ENCODE peak calls at places on chromosomes 2 and 18, in six cellular contexts. One of them, this sample, is unnamed.

GRCh38 chr18:74901347-74902169 is 303.9 kb downstream of the ZNF407 start:
- DNase-seq in psoas muscle: no peak
- DNase-seq in colonic mucosa: no peak
- DNase-seq in IMR-90: peak; percentile 17
- DNase-seq in body of pancreas: no peak
- DNase-seq in uterus: no peak
- DNase-seq in this sample: no peak

GRCh38 chr2:72698300-72698699 is 127.5 kb downstream of the EXOC6B start:
- DNase-seq in psoas muscle: no peak
- DNase-seq in colonic mucosa: no peak
- DNase-seq in IMR-90: no peak
- DNase-seq in body of pancreas: no peak
- DNase-seq in uterus: no peak
- DNase-seq in this sample: no peak

GRCh38 chr2:177264209-177264538 is 353 bp downstream of the NFE2L2 start:
- DNase-seq in psoas muscle: peak; percentile 58
- DNase-seq in colonic mucosa: no peak
- DNase-seq in IMR-90: peak; percentile 36
- DNase-seq in body of pancreas: peak; percentile 35
- DNase-seq in uterus: no peak
- DNase-seq in this sample: no peak

GRCh38 chr18:21484851-21485636 is 115.5 kb downstream of the ESCO1 start:
- DNase-seq in psoas muscle: no peak
- DNase-seq in colonic mucosa: no peak
- DNase-seq in IMR-90: peak; percentile 21
- DNase-seq in body of pancreas: no peak
- DNase-seq in uterus: no peak
- DNase-seq in this sample: no peak

GRCh38 chr2:104844813-104845551 is 8.9 kb upstream of the POU3F3 start:
- DNase-seq in psoas muscle: no peak
- DNase-seq in colonic mucosa: no peak
- DNase-seq in IMR-90: no peak
- DNase-seq in body of pancreas: no peak
- DNase-seq in uterus: no peak
- DNase-seq in this sample: no peak

GRCh38 chr18:69397096-69397495 is 3.6 kb upstream of the DOK6 start:
- DNase-seq in psoas muscle: no peak
- DNase-seq in colonic mucosa: no peak
- DNase-seq in IMR-90: peak; percentile 6
- DNase-seq in body of pancreas: no peak
- DNase-seq in uterus: no peak
- DNase-seq in this sample: no peak

GRCh38 chr2:120783371-120783791 is 47.7 kb downstream of the GLI2 start:
- DNase-seq in psoas muscle: no peak
- DNase-seq in colonic mucosa: no peak
- DNase-seq in IMR-90: peak; percentile 69
- DNase-seq in body of pancreas: no peak
- DNase-seq in uterus: no peak
- DNase-seq in this sample: no peak

GRCh38 chr2:230762317-230762896 is 49.8 kb downstream of the CAB39 start:
- DNase-seq in psoas muscle: no peak
- DNase-seq in colonic mucosa: no peak
- DNase-seq in IMR-90: no peak
- DNase-seq in body of pancreas: no peak
- DNase-seq in uterus: no peak
- DNase-seq in this sample: no peak

GRCh38 chr2:183244300-183244849 is 120.1 kb downstream of the NUP35 start:
- DNase-seq in psoas muscle: no peak
- DNase-seq in colonic mucosa: no peak
- DNase-seq in IMR-90: no peak
- DNase-seq in body of pancreas: peak; percentile 7
- DNase-seq in uterus: no peak
- DNase-seq in this sample: no peak

GRCh38 chr2:68320118-68320641 is 431 bp upstream of the CNRIP1 start:
- DNase-seq in psoas muscle: peak; percentile 13
- DNase-seq in colonic mucosa: peak; percentile 23
- DNase-seq in IMR-90: no peak
- DNase-seq in body of pancreas: peak; percentile 3
- DNase-seq in uterus: peak; percentile 26
- DNase-seq in this sample: no peak

GRCh38 chr18:45151645-45152044 is 463.6 kb upstream of the SLC14A2 start:
- DNase-seq in psoas muscle: no peak
- DNase-seq in colonic mucosa: no peak
- DNase-seq in IMR-90: no peak
- DNase-seq in body of pancreas: no peak
- DNase-seq in uterus: no peak
- DNase-seq in this sample: no peak

GRCh38 chr18:45155526-45155925 is 459.8 kb upstream of the SLC14A2 start:
- DNase-seq in psoas muscle: no peak
- DNase-seq in colonic mucosa: no peak
- DNase-seq in IMR-90: no peak
- DNase-seq in body of pancreas: no peak
- DNase-seq in uterus: no peak
- DNase-seq in this sample: no peak

GRCh38 chr18:45149712-45150111 is 465.6 kb upstream of the SLC14A2 start:
- DNase-seq in psoas muscle: no peak
- DNase-seq in colonic mucosa: no peak
- DNase-seq in IMR-90: no peak
- DNase-seq in body of pancreas: no peak
- DNase-seq in uterus: no peak
- DNase-seq in this sample: no peak
- H3K27me3 ChIP-seq in psoas muscle: no peaks in the 10 kb centered on the region
- H3K27me3 ChIP-seq in colonic mucosa: no peaks in the 10 kb centered on the region
- H3K27me3 ChIP-seq in IMR-90: no peaks in the 10 kb centered on the region
- H3K27me3 ChIP-seq in body of pancreas: no peaks in the 10 kb centered on the region
- H3K27me3 ChIP-seq in uterus: no peaks in the 10 kb centered on the region
- H3K27me3 ChIP-seq in this sample: no peaks in the 10 kb centered on the region

DNA sequence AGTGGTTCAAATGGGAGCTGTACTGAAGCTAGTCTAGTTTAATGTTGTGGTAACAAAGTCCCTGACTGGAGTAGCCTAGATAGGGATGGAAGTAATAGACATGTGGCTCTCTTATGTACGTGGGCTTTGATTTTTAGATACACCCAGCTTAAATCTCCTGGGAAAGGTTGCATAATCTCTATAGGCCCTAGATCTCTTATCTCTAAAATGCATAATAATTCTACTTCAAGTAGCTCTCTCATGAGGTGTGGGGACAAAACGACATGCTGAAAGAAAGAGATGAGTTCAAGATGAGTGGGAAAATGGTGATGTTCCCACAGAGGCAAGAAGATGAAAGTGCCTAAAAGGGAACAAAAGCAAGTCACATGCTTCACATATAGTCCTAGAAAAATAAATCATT is 148.5 kb upstream of the ITGA4 start:
- DNase-seq in psoas muscle: no peak
- DNase-seq in colonic mucosa: no peak
- DNase-seq in IMR-90: no peak
- DNase-seq in body of pancreas: no peak
- DNase-seq in uterus: no peak
- DNase-seq in this sample: no peak
- TF ChIP-seq CTCF in psoas muscle: no peak
- TF ChIP-seq CTCF in colonic mucosa: no peak
- TF ChIP-seq CTCF in IMR-90: no peak
- TF ChIP-seq CTCF in body of pancreas: no peak
- TF ChIP-seq CTCF in uterus: no peak
- TF ChIP-seq CTCF in this sample: no peak

DNA sequence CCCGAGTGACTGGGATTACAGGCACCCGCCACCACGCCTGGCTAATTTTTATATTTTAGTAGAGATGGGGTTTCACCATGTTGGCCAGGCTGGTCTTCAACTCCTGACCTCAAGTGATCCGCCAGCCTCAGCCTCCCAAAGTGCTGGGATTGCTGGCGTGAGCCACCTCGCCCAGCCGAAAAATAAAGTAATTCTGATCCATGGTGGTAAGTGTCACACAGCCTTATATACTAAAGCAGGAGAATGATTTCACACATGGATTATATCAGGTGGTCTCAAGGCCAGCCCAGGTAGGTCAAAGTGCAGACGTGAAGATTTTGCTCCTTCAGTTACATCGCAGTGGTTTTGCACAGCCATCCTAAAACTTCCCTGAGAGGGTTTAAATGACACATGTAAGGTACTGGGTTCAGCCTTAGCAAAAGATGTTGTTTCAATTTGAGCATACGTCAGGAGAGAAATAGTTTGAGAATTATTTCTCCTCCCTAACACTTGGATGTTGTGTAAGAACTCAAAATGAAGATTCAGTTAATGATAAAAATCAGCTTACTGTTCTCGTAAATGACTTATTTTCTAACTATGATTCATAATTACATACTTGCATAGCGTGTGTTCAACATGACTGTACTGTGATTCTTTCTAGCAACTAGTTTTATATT is 93.0 kb upstream of the SLC39A10 start:
- DNase-seq in psoas muscle: no peak
- DNase-seq in colonic mucosa: no peak
- DNase-seq in IMR-90: peak; percentile 90
- DNase-seq in body of pancreas: no peak
- DNase-seq in uterus: no peak
- DNase-seq in this sample: no peak
- H3K4me1 ChIP-seq in psoas muscle: no peaks in the 10 kb centered on the region
- H3K4me1 ChIP-seq in colonic mucosa: peaks cover 6% of the 10 kb centered on the region
- H3K4me1 ChIP-seq in IMR-90: peaks cover 20% of the 10 kb centered on the region
- H3K4me1 ChIP-seq in body of pancreas: peaks cover 6% of the 10 kb centered on the region
- H3K4me1 ChIP-seq in uterus: no peaks in the 10 kb centered on the region
- H3K4me1 ChIP-seq in this sample: no peaks in the 10 kb centered on the region

DNA sequence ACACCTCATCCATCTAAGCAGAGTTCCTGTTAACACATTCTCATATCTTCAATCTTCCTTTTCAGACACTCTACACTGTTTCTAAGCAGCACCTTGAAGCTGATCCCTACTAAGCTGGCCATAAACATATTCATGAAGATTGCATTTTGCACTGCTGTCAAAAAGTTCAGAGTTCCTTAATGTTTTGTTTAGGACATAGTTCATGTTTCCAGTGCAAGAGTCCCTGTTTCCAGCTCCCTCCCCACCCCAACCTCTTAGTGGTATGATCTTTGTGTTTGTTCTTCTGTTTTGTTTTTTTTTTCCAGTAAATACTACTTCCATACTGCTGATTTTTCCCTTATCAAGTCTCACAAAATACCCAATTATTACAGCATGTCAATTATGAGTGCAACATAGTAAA is 4.1 kb upstream of the SLC40A1 start:
- DNase-seq in psoas muscle: no peak
- DNase-seq in colonic mucosa: no peak
- DNase-seq in IMR-90: no peak
- DNase-seq in body of pancreas: no peak
- DNase-seq in uterus: no peak
- DNase-seq in this sample: no peak
- H3K27me3 ChIP-seq in psoas muscle: no peaks in the 10 kb centered on the region
- H3K27me3 ChIP-seq in colonic mucosa: no peaks in the 10 kb centered on the region
- H3K27me3 ChIP-seq in IMR-90: peaks cover 2% of the 10 kb centered on the region
- H3K27me3 ChIP-seq in body of pancreas: no peaks in the 10 kb centered on the region
- H3K27me3 ChIP-seq in uterus: no peaks in the 10 kb centered on the region
- H3K27me3 ChIP-seq in this sample: no peaks in the 10 kb centered on the region

DNA sequence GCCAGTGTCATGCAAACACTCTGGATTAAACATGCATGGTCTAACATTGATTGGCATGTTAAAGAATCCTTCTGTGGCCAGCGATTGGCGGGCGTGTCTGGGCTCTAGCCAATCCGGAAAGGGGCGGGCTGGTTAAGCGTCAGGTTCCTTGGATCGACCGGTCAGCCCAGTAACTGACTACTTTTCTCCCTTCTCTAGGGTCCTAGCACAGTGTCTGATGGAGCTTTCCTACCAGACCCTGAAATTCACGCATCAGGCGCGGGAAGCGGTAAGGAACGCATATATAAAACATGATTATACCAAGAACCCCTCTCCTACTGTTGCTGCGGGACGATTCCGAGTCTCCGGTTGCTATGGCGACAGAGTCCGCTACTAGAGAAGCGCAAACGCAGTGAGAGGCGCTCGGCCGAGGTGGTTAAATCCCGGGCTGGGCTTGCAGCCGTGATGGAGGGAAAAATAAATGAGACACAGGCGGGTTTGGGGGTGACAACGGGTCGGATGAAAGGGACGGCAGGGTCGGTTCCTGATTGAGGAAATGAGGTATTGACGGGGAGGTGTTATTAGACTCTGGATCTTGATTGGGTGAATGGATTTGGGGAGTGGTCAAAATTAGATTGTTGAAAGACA is 29.4 kb downstream of the KATNAL2 start:
- DNase-seq in psoas muscle: peak; percentile 81
- DNase-seq in colonic mucosa: peak; percentile 83
- DNase-seq in IMR-90: peak; percentile 80
- DNase-seq in body of pancreas: peak; percentile 88
- DNase-seq in uterus: peak; percentile 34
- DNase-seq in this sample: peak; percentile 81
- TF ChIP-seq CTCF in psoas muscle: no peak
- TF ChIP-seq CTCF in colonic mucosa: no peak
- TF ChIP-seq CTCF in IMR-90: no peak
- TF ChIP-seq CTCF in body of pancreas: no peak
- TF ChIP-seq CTCF in uterus: no peak
- TF ChIP-seq CTCF in this sample: no peak

GRCh38 chr18:41917199-41917598 is 37.8 kb upstream of the PIK3C3 start:
- DNase-seq in psoas muscle: no peak
- DNase-seq in colonic mucosa: no peak
- DNase-seq in IMR-90: no peak
- DNase-seq in body of pancreas: no peak
- DNase-seq in uterus: no peak
- DNase-seq in this sample: no peak
- H3K4me1 ChIP-seq in psoas muscle: no peaks in the 10 kb centered on the region
- H3K4me1 ChIP-seq in colonic mucosa: no peaks in the 10 kb centered on the region
- H3K4me1 ChIP-seq in IMR-90: no peaks in the 10 kb centered on the region
- H3K4me1 ChIP-seq in body of pancreas: no peaks in the 10 kb centered on the region
- H3K4me1 ChIP-seq in uterus: no peaks in the 10 kb centered on the region
- H3K4me1 ChIP-seq in this sample: no peaks in the 10 kb centered on the region

This sample was measured in left ventricle myocardium inferior.